ENCODE peak calls at places on chromosome X, in five cellular contexts. One of them, this sample, is unnamed.
A peak's percentile ranks its signal among the peaks of the same experiment; 100 is the strongest.

GRCh38 chrX:97471071-97471470 is 587.4 kb downstream of the RPA4 start:
- DNase-seq in GM06990: no peak
- DNase-seq in GM20000: no peak
- DNase-seq in nephron progenitor cell: no peak
- DNase-seq in mesothelial cell of epicardium: no peak
- DNase-seq in this sample: no peak

GRCh38 chrX:45850197-45850774 is 649.6 kb upstream of the DIPK2B start:
- DNase-seq in GM06990: no peak
- DNase-seq in GM20000: peak; percentile 2
- DNase-seq in nephron progenitor cell: peak; percentile 20
- DNase-seq in mesothelial cell of epicardium: no peak
- DNase-seq in this sample: no peak

GRCh38 chrX:115030635-115031034 is 13.2 kb upstream of the IL13RA2 start:
- DNase-seq in GM06990: no peak
- DNase-seq in GM20000: no peak
- DNase-seq in nephron progenitor cell: no peak
- DNase-seq in mesothelial cell of epicardium: no peak
- DNase-seq in this sample: no peak

GRCh38 chrX:154401918-154402621 is 3.9 kb downstream of the RPL10 start:
- DNase-seq in GM06990: no peak
- DNase-seq in GM20000: no peak
- DNase-seq in nephron progenitor cell: no peak
- DNase-seq in mesothelial cell of epicardium: no peak
- DNase-seq in this sample: no peak

GRCh38 chrX:41481264-41482109 is 34.3 kb downstream of the NYX start:
- DNase-seq in GM06990: no peak
- DNase-seq in GM20000: peak; percentile 52
- DNase-seq in nephron progenitor cell: no peak
- DNase-seq in mesothelial cell of epicardium: no peak
- DNase-seq in this sample: no peak

GRCh38 chrX:122943918-122944317 is 240.2 kb upstream of the GRIA3 start:
- DNase-seq in GM06990: no peak
- DNase-seq in GM20000: no peak
- DNase-seq in nephron progenitor cell: no peak
- DNase-seq in mesothelial cell of epicardium: no peak
- DNase-seq in this sample: no peak

GRCh38 chrX:117969337-117969736 is 147.3 kb downstream of the KLHL13 start:
- DNase-seq in GM06990: no peak
- DNase-seq in GM20000: no peak
- DNase-seq in nephron progenitor cell: no peak
- DNase-seq in mesothelial cell of epicardium: no peak
- DNase-seq in this sample: no peak

GRCh38 chrX:31012509-31013025 is 59.3 kb downstream of the FTHL17 start:
- DNase-seq in GM06990: no peak
- DNase-seq in GM20000: no peak
- DNase-seq in nephron progenitor cell: no peak
- DNase-seq in mesothelial cell of epicardium: no peak
- DNase-seq in this sample: no peak

GRCh38 chrX:67693928-67694327 is 150.1 kb downstream of the AR start:
- DNase-seq in GM06990: no peak
- DNase-seq in GM20000: no peak
- DNase-seq in nephron progenitor cell: no peak
- DNase-seq in mesothelial cell of epicardium: no peak
- DNase-seq in this sample: no peak

GRCh38 chrX:124293810-124294209 is 38.6 kb upstream of the TEX13D start:
- DNase-seq in GM06990: no peak
- DNase-seq in GM20000: no peak
- DNase-seq in nephron progenitor cell: no peak
- DNase-seq in mesothelial cell of epicardium: no peak
- DNase-seq in this sample: no peak

DNA sequence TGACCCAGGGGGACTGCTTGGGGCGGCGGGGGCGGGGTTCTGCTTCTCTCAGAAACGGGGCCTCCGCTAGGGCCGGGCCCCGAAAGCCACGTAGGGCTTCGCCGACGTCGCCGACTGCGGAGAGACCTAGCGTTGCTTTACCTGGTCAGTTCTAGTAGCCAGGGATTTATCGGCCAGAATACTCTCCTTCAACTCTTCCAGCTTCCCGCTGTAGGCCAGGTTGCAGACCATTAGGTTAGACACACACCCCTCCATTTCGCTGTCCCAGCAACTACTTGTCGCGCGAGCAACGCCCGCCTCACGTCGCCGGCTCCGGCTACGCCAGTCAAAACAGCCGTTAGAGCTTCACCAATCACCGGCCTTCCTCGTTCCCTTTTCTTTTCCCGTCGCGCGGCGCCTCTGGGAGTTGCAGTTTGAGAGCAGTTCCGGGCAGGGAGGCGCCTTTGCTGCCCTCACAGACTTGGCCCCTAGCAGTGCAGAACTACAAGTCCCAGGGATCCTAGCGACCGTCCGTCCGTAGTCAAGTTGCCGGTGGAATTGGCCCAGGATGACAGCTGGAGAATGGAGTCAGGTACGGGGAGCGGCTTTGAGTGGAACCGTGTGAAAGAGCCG is at the start of the genes ATG4A and PSMD10:
- DNase-seq in GM06990: peak; percentile 91
- DNase-seq in GM20000: peak; percentile 75
- DNase-seq in nephron progenitor cell: peak; percentile 94
- DNase-seq in mesothelial cell of epicardium: peak; percentile 92
- DNase-seq in this sample: peak; percentile 70
- TF ChIP-seq CTCF in GM06990: no peak
- TF ChIP-seq CTCF in GM20000: no peak
- TF ChIP-seq CTCF in nephron progenitor cell: no peak
- TF ChIP-seq CTCF in mesothelial cell of epicardium: no peak
- TF ChIP-seq CTCF in this sample: no peak

GRCh38 chrX:55011294-55011693 is 11.1 kb downstream of the APEX2 start:
- DNase-seq in GM06990: no peak
- DNase-seq in GM20000: no peak
- DNase-seq in nephron progenitor cell: no peak
- DNase-seq in mesothelial cell of epicardium: no peak
- DNase-seq in this sample: no peak
- TF ChIP-seq CTCF in GM06990: peak; percentile 34
- TF ChIP-seq CTCF in GM20000: no peak
- TF ChIP-seq CTCF in nephron progenitor cell: peak; percentile 36
- TF ChIP-seq CTCF in mesothelial cell of epicardium: peak; percentile 65
- TF ChIP-seq CTCF in this sample: no peak

GRCh38 chrX:144334577-144334976 is 450.7 kb downstream of the UBE2NL start:
- DNase-seq in GM06990: no peak
- DNase-seq in GM20000: no peak
- DNase-seq in nephron progenitor cell: no peak
- DNase-seq in mesothelial cell of epicardium: no peak
- DNase-seq in this sample: no peak
- TF ChIP-seq CTCF in GM06990: no peak
- TF ChIP-seq CTCF in GM20000: no peak
- TF ChIP-seq CTCF in nephron progenitor cell: no peak
- TF ChIP-seq CTCF in mesothelial cell of epicardium: no peak
- TF ChIP-seq CTCF in this sample: no peak

GRCh38 chrX:20217279-20217678 is 49.4 kb downstream of the RPS6KA3 start:
- DNase-seq in GM06990: no peak
- DNase-seq in GM20000: no peak
- DNase-seq in nephron progenitor cell: no peak
- DNase-seq in mesothelial cell of epicardium: no peak
- DNase-seq in this sample: no peak

GRCh38 chrX:20215565-20215964 is 51.1 kb downstream of the RPS6KA3 start:
- DNase-seq in GM06990: no peak
- DNase-seq in GM20000: no peak
- DNase-seq in nephron progenitor cell: no peak
- DNase-seq in mesothelial cell of epicardium: no peak
- DNase-seq in this sample: no peak

GRCh38 chrX:20217906-20218305 is 48.8 kb downstream of the RPS6KA3 start:
- DNase-seq in GM06990: no peak
- DNase-seq in GM20000: no peak
- DNase-seq in nephron progenitor cell: no peak
- DNase-seq in mesothelial cell of epicardium: no peak
- DNase-seq in this sample: no peak

GRCh38 chrX:20211261-20211786 is 55.4 kb downstream of the RPS6KA3 start:
- DNase-seq in GM06990: no peak
- DNase-seq in GM20000: no peak
- DNase-seq in nephron progenitor cell: no peak
- DNase-seq in mesothelial cell of epicardium: no peak
- DNase-seq in this sample: no peak

GRCh38 chrX:20212486-20213089 is 54.1 kb downstream of the RPS6KA3 start:
- DNase-seq in GM06990: peak; percentile 16
- DNase-seq in GM20000: peak; percentile 3
- DNase-seq in nephron progenitor cell: no peak
- DNase-seq in mesothelial cell of epicardium: no peak
- DNase-seq in this sample: no peak
- TF ChIP-seq CTCF in GM06990: no peak
- TF ChIP-seq CTCF in GM20000: no peak
- TF ChIP-seq CTCF in nephron progenitor cell: no peak
- TF ChIP-seq CTCF in mesothelial cell of epicardium: no peak
- TF ChIP-seq CTCF in this sample: no peak

GRCh38 chrX:2878563-2878962 is 49.8 kb downstream of the GYG2 start:
- DNase-seq in GM06990: no peak
- DNase-seq in GM20000: no peak
- DNase-seq in nephron progenitor cell: no peak
- DNase-seq in mesothelial cell of epicardium: no peak
- DNase-seq in this sample: no peak
- TF ChIP-seq CTCF in GM06990: no peak
- TF ChIP-seq CTCF in GM20000: no peak
- TF ChIP-seq CTCF in nephron progenitor cell: no peak
- TF ChIP-seq CTCF in mesothelial cell of epicardium: no peak
- TF ChIP-seq CTCF in this sample: no peak

DNA sequence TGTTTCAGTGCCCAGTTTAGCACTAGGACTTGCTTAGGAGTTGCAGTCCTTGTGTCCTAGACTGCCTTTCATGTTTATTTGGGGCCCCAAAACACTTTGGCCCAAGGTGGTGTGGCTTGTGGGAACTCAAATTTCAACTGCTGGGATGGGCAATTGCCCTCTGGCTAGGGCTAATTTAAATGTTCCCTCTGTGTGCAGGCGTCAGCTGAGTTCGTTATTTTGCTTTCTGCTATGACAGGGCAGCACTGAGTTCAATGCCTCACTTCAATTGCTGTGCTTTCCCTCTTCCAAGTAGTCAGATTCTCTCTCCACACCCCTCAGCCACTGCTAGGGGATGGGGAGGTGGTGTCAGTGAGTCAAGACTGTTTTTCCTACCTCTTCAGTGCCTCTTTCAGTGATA is 51.1 kb downstream of the ITIH6 start:
- DNase-seq in GM06990: no peak
- DNase-seq in GM20000: no peak
- DNase-seq in nephron progenitor cell: no peak
- DNase-seq in mesothelial cell of epicardium: no peak
- DNase-seq in this sample: no peak
- TF ChIP-seq CTCF in GM06990: no peak
- TF ChIP-seq CTCF in GM20000: no peak
- TF ChIP-seq CTCF in nephron progenitor cell: no peak
- TF ChIP-seq CTCF in mesothelial cell of epicardium: no peak
- TF ChIP-seq CTCF in this sample: no peak

GRCh38 chrX:37302569-37302968 is 46.6 kb upstream of the PRRG1 start:
- DNase-seq in GM06990: no peak
- DNase-seq in GM20000: no peak
- DNase-seq in nephron progenitor cell: no peak
- DNase-seq in mesothelial cell of epicardium: no peak
- DNase-seq in this sample: no peak
- TF ChIP-seq CTCF in GM06990: no peak
- TF ChIP-seq CTCF in GM20000: no peak
- TF ChIP-seq CTCF in nephron progenitor cell: no peak
- TF ChIP-seq CTCF in mesothelial cell of epicardium: no peak
- TF ChIP-seq CTCF in this sample: no peak

DNA sequence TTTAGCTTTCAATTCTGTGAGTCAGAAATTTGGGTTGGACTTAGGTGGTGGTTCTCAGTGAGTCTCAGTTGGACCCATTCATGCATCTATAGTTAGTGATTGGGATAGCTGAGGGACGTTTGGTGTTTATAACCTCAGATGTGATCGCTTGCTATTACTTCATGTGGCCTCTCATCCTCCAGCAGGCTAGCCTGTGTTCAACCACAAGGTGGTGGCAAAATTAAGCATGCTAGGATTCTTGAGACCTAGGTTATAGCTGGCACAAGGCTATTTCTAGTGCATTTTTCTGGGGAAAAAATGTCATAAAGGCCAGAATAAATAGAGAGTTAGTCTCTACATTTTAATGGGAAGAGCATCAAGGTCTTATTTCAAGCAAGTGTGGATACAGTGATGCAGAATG is 10.9 kb upstream of the GRPR start:
- DNase-seq in GM06990: no peak
- DNase-seq in GM20000: no peak
- DNase-seq in nephron progenitor cell: no peak
- DNase-seq in mesothelial cell of epicardium: no peak
- DNase-seq in this sample: no peak
- TF ChIP-seq CTCF in GM06990: no peak
- TF ChIP-seq CTCF in GM20000: no peak
- TF ChIP-seq CTCF in nephron progenitor cell: no peak
- TF ChIP-seq CTCF in mesothelial cell of epicardium: no peak
- TF ChIP-seq CTCF in this sample: no peak